ENCODE peak calls at places on chromosomes 5 and 9, in ten cellular contexts. E, A, V, X, W, B, F, G, C and P are unnamed samples.

GRCh38 chr9:89743216-89743575 is 138.4 kb downstream of the GADD45G start:
- DNase-seq in E (no peak), A (peak), V (no peak), X (no peak), W (no peak), B (no peak), F (peak), G (no peak), C (no peak), P (no peak)

GRCh38 chr9:81656871-81657337 is 32.4 kb downstream of the TLE1 start:
- DNase-seq in E (no peak), A (no peak), V (no peak), X (no peak), W (no peak), B (no peak), F (no peak), G (no peak), C (no peak), P (no peak)

GRCh38 chr9:129176786-129177442 is 1.1 kb downstream of the IER5L start:
- DNase-seq in E (no peak), A (no peak), V (peak), X (peak), W (peak), B (peak), F (peak), G (no peak), C (peak), P (no peak)

GRCh38 chr5:139710370-139711066 is 62.4 kb downstream of the CXXC5 start:
- DNase-seq in E (peak), A (peak), V (peak), X (peak), W (no peak), B (peak), F (peak), G (no peak), C (peak), P (no peak)

GRCh38 chr9:87703636-87704276 is 22.2 kb upstream of the CTSL start:
- DNase-seq in E (no peak), A (no peak), V (no peak), X (no peak), W (no peak), B (no peak), F (no peak), G (no peak), C (no peak), P (no peak)

GRCh38 chr9:16601991-16602390 is 268.5 kb downstream of the BNC2 start:
- DNase-seq in E (no peak), A (no peak), V (peak), X (no peak), W (no peak), B (no peak), F (no peak), G (no peak), C (no peak), P (no peak)

GRCh38 chr9:137281345-137282116 is 4.0 kb downstream of the TOR4A start:
- DNase-seq in E (no peak), A (no peak), V (no peak), X (no peak), W (no peak), B (peak), F (no peak), G (no peak), C (no peak), P (no peak)

GRCh38 chr9:137458194-137459146 is 664 bp downstream of the NSMF start:
- DNase-seq in E (no peak), A (no peak), V (peak), X (no peak), W (no peak), B (no peak), F (no peak), G (peak), C (peak), P (no peak)

GRCh38 chr9:100111235-100111634 is 12.2 kb downstream of the INVS start:
- DNase-seq in E (no peak), A (no peak), V (peak), X (peak), W (no peak), B (no peak), F (no peak), G (peak), C (peak), P (peak)

GRCh38 chr9:18768951-18769622 is 263.9 kb downstream of the SAXO1 start:
- DNase-seq in E (no peak), A (no peak), V (no peak), X (no peak), W (no peak), B (no peak), F (no peak), G (no peak), C (no peak), P (no peak)

GRCh38 chr9:115373000-115373709 is 255.2 kb upstream of the TNC start:
- DNase-seq in E (peak), A (no peak), V (peak), X (peak), W (no peak), B (peak), F (peak), G (no peak), C (peak), P (no peak)

GRCh38 chr5:3605298-3606010 is 9.8 kb downstream of the IRX1 start:
- DNase-seq in E (no peak), A (no peak), V (no peak), X (peak), W (no peak), B (peak), F (no peak), G (no peak), C (no peak), P (no peak)

GRCh38 chr5:10329808-10330481 is 22.2 kb upstream of the CMBL start:
- DNase-seq in E (no peak), A (no peak), V (peak), X (peak), W (no peak), B (no peak), F (no peak), G (no peak), C (peak), P (peak)